ENCODE peak calls at places on chromosomes 5 and 9, in seven cellular contexts. R is left lung, E is PC-9, A is cardiac muscle cell, M is body of pancreas, C is heart right ventricle, I is spleen. H is an unnamed sample.
A peak's percentile ranks its signal among the peaks of the same experiment; 100 is the strongest.

GRCh38 chr5:9835121-9835770 is 205.1 kb upstream of the TAS2R1 start:
- DNase-seq in E (no peak), C (no peak), I (no peak), M (no peak), A (peak; percentile 20), R (no peak), H (no peak)

GRCh38 chr5:138138949-138139775 is at the start of gene NME5:
- DNase-seq in E (peak; percentile 22), A (peak; percentile 85), C (peak; percentile 61), R (peak; percentile 85), I (peak; percentile 80), M (peak; percentile 88), H (peak; percentile 34)

GRCh38 chr5:7876867-7877266 is 7.9 kb downstream of the MTRR start:
- DNase-seq in R (no peak), I (no peak), E (no peak), M (no peak), A (no peak), C (no peak), H (no peak)

GRCh38 chr5:179142434-179143198 is 82.4 kb downstream of the ZNF354C start:
- DNase-seq in R (no peak), E (no peak), M (no peak), A (no peak), C (no peak), I (no peak), H (no peak)

GRCh38 chr9:77215874-77216273 is 38.5 kb downstream of the VPS13A start:
- DNase-seq in E (no peak), R (no peak), M (no peak), C (no peak), I (no peak), A (peak; percentile 14), H (no peak)

GRCh38 chr5:145797336-145797735 is 37.8 kb downstream of the PRELID2 start:
- DNase-seq in I (no peak), C (no peak), M (no peak), R (no peak), A (no peak), E (no peak), H (no peak)

GRCh38 chr9:122197334-122197872 is 31.4 kb downstream of the LHX6 start:
- DNase-seq in E (no peak), A (no peak), R (no peak), C (no peak), M (no peak), I (no peak), H (no peak)

GRCh38 chr5:140165101-140165920 is 9.7 kb upstream of the CYSTM1 start:
- DNase-seq in R (no peak), M (peak; percentile 76), I (no peak), C (no peak), A (no peak), E (peak; percentile 20), H (no peak)

GRCh38 chr9:14993061-14993800 is 83.0 kb upstream of the FREM1 start:
- DNase-seq in R (peak; percentile 92), C (peak; percentile 89), M (peak; percentile 90), A (peak; percentile 95), I (peak; percentile 82), E (peak; percentile 85), H (peak; percentile 87)

GRCh38 chr5:178551059-178551458 is 39.1 kb downstream of the COL23A1 start:
- DNase-seq in E (no peak), R (no peak), C (no peak), M (no peak), A (peak; percentile 46), I (no peak), H (no peak)

GRCh38 chr5:156934450-156935211 is 28.4 kb downstream of the TIMD4 start:
- DNase-seq in M (peak; percentile 16), I (no peak), A (peak; percentile 34), R (no peak), C (no peak), E (no peak), H (no peak)

GRCh38 chr5:3230254-3230653 is 365.4 kb upstream of the IRX1 start:
- DNase-seq in M (no peak), E (no peak), C (no peak), R (no peak), A (no peak), I (no peak), H (no peak)

GRCh38 chr5:19285286-19285685 is 702.7 kb downstream of the CDH18 start:
- DNase-seq in E (no peak), M (no peak), R (no peak), A (no peak), C (no peak), I (no peak), H (no peak)

GRCh38 chr9:14314929-14315753 is 1.2 kb upstream of the NFIB start:
- DNase-seq in C (peak; percentile 98), R (peak; percentile 95), I (peak; percentile 85), M (peak; percentile 97), E (peak; percentile 89), A (peak; percentile 87), H (peak; percentile 96)

GRCh38 chr9:95508242-95508967 is 8.4 kb downstream of the PTCH1 start:
- DNase-seq in C (peak; percentile 32), E (no peak), R (peak; percentile 73), I (no peak), M (no peak), A (no peak), H (no peak)

GRCh38 chr5:154541553-154541952 is 63.5 kb upstream of the HAND1 start:
- DNase-seq in E (peak; percentile 11), A (no peak), C (no peak), I (no peak), R (no peak), M (no peak), H (no peak)

GRCh38 chr9:88216132-88216995 is 78.1 kb upstream of the SPATA31C2 start:
- DNase-seq in C (no peak), I (no peak), A (no peak), R (no peak), E (no peak), M (no peak), H (no peak)

GRCh38 chr5:95966005-95966404 is 4.4 kb upstream of the ELL2 start:
- DNase-seq in I (no peak), A (no peak), R (no peak), C (no peak), E (no peak), M (no peak), H (no peak)

GRCh38 chr5:77767301-77767700 is 8.8 kb downstream of the TBCA start:
- DNase-seq in R (no peak), C (no peak), I (no peak), A (no peak), M (no peak), E (no peak), H (no peak)

GRCh38 chr5:77771452-77771851 is 4.7 kb downstream of the TBCA start:
- DNase-seq in M (no peak), A (no peak), E (no peak), R (no peak), C (no peak), I (no peak), H (no peak)

GRCh38 chr5:77772729-77773128 is 3.4 kb downstream of the TBCA start:
- DNase-seq in I (no peak), E (no peak), C (no peak), A (no peak), M (no peak), R (no peak), H (no peak)

GRCh38 chr5:77770293-77771005 is 5.7 kb downstream of the TBCA start:
- DNase-seq in E (no peak), M (no peak), R (no peak), I (no peak), A (no peak), C (no peak), H (no peak)

GRCh38 chr5:77768978-77769377 is 7.2 kb downstream of the TBCA start:
- DNase-seq in A (no peak), E (no peak), C (no peak), M (no peak), I (no peak), R (no peak), H (no peak)
- H3K36me3 ChIP-seq in A (peaks cover 6% of the 10 kb centered on the region), E (peaks cover 48% of the 10 kb centered on the region), C (peaks cover 36% of the 10 kb centered on the region), M (peaks cover 2% of the 10 kb centered on the region), I (no peaks in the 10 kb centered on the region), R (peaks cover 31% of the 10 kb centered on the region), H (no peaks in the 10 kb centered on the region)

GRCh38 chr9:90054810-90055209 is 450.0 kb downstream of the GADD45G start:
- DNase-seq in M (peak; percentile 62), A (no peak), R (no peak), E (no peak), C (no peak), I (no peak), H (no peak)

GRCh38 chr9:90058364-90058763 is 453.6 kb downstream of the GADD45G start:
- DNase-seq in C (no peak), R (no peak), E (no peak), A (no peak), M (no peak), I (no peak), H (no peak)

GRCh38 chr9:90055226-90055625 is 450.4 kb downstream of the GADD45G start:
- DNase-seq in I (no peak), C (no peak), M (no peak), E (no peak), A (no peak), R (no peak), H (no peak)

GRCh38 chr9:90059436-90059835 is 454.6 kb downstream of the GADD45G start:
- DNase-seq in C (no peak), I (no peak), E (no peak), M (no peak), A (no peak), R (no peak), H (no peak)

DNA sequence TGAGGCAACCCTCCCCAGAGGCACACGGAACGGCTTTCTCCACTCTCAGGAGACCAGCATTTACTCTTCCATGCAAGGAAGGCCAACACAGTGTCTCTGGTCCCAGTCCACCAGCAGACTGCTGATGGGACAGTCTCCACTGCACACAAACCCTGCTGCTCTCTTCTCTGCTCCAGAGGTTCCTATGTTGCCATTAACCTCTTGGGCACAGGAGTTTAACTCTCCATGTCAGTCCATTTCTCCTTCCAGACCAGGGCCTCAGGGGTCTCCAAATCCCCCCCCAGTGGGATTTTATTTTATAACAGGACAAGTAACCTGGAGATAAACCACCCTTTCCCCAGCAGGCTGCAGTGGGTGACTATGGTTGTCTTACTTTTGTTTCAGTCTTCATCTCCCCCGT is 452.5 kb downstream of the GADD45G start:
- DNase-seq in M (no peak), A (no peak), I (no peak), R (no peak), C (no peak), E (no peak), H (no peak)
- H3K36me3 ChIP-seq in M (no peaks in the 10 kb centered on the region), A (no peaks in the 10 kb centered on the region), I (no peaks in the 10 kb centered on the region), R (no peaks in the 10 kb centered on the region), C (no peaks in the 10 kb centered on the region), E (no peaks in the 10 kb centered on the region), H (no peaks in the 10 kb centered on the region)

DNA sequence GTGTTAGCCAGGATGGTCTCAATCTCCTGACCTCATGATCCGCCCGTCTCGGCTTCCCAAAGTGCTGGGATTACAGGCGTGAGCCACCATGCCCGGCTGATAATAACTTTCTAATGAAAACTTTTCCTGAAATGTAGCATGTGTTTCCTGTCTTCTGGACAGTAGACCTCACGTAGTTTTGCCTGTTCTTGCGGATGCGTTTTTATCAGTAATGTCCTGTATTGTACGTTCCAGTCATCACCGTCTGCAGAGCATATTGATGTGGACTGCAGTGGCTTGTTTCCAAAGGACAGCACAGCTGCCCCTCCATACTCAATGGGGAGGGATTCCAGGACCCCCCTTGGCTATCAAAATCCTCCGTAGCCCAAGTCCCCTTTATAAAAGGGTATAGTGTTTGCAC is 12.8 kb downstream of the EXOC3 start:
- DNase-seq in E (no peak), A (no peak), C (peak; percentile 0), M (no peak), R (no peak), I (no peak), H (peak; percentile 2)
- H3K36me3 ChIP-seq in E (peaks cover 69% of the 10 kb centered on the region), A (peaks cover 18% of the 10 kb centered on the region), C (peaks cover 98% of the 10 kb centered on the region), M (peaks cover 23% of the 10 kb centered on the region), R (peaks cover 100% of the 10 kb centered on the region), I (peaks cover 91% of the 10 kb centered on the region), H (no peaks in the 10 kb centered on the region)

GRCh38 chr5:1821862-1822261 is 20.7 kb downstream of the NDUFS6 start:
- DNase-seq in M (no peak), A (no peak), I (peak; percentile 32), R (no peak), C (no peak), E (no peak), H (no peak)
- H3K36me3 ChIP-seq in M (peaks cover 15% of the 10 kb centered on the region), A (peaks cover 40% of the 10 kb centered on the region), I (peaks cover 43% of the 10 kb centered on the region), R (peaks cover 88% of the 10 kb centered on the region), C (peaks cover 97% of the 10 kb centered on the region), E (peaks cover 20% of the 10 kb centered on the region), H (no peaks in the 10 kb centered on the region)

H was measured in uterus.